ENCODE peak calls at places on chromosomes 5 and 9, in four cellular contexts. One of them, this sample, is unnamed.

GRCh38 chr5:156647034-156647451 is 203.1 kb upstream of the PPP1R2B start:
- DNase-seq in WTC11: no peak
- DNase-seq in K562: no peak
- DNase-seq in H1: no peak
- DNase-seq in this sample: no peak

GRCh38 chr5:6736106-6736505 is 22.9 kb downstream of the TENT4A start:
- DNase-seq in WTC11: no peak
- DNase-seq in K562: no peak
- DNase-seq in H1: no peak
- DNase-seq in this sample: no peak

GRCh38 chr5:34591723-34592122 is 64.4 kb upstream of the RAI14 start:
- DNase-seq in WTC11: no peak
- DNase-seq in K562: no peak
- DNase-seq in H1: no peak
- DNase-seq in this sample: no peak

GRCh38 chr5:54930736-54931135 is 54.7 kb downstream of the ESM1 start:
- DNase-seq in WTC11: no peak
- DNase-seq in K562: no peak
- DNase-seq in H1: no peak
- DNase-seq in this sample: no peak

GRCh38 chr5:143955140-143955539 is 143.2 kb downstream of the HMHB1 start:
- DNase-seq in WTC11: no peak
- DNase-seq in K562: no peak
- DNase-seq in H1: no peak
- DNase-seq in this sample: peak; percentile 5

GRCh38 chr9:101146508-101146907 is 118.0 kb downstream of the PLPPR1 start:
- DNase-seq in WTC11: no peak
- DNase-seq in K562: no peak
- DNase-seq in H1: no peak
- DNase-seq in this sample: no peak

GRCh38 chr5:39650234-39650816 is 225.5 kb upstream of the DAB2 start:
- DNase-seq in WTC11: no peak
- DNase-seq in K562: no peak
- DNase-seq in H1: no peak
- DNase-seq in this sample: no peak

GRCh38 chr5:78634634-78635033 is 13.9 kb downstream of the LHFPL2 start:
- DNase-seq in WTC11: no peak
- DNase-seq in K562: peak; percentile 30
- DNase-seq in H1: no peak
- DNase-seq in this sample: no peak

GRCh38 chr5:62029303-62029702 is 276.7 kb upstream of the KIF2A start:
- DNase-seq in WTC11: no peak
- DNase-seq in K562: no peak
- DNase-seq in H1: no peak
- DNase-seq in this sample: no peak

GRCh38 chr5:159792180-159792579 is 124.1 kb upstream of the ADRA1B start:
- DNase-seq in WTC11: no peak
- DNase-seq in K562: no peak
- DNase-seq in H1: no peak
- DNase-seq in this sample: no peak

GRCh38 chr5:142905375-142905774 is 135.2 kb downstream of the ARHGAP26 start:
- DNase-seq in WTC11: no peak
- DNase-seq in K562: no peak
- DNase-seq in H1: no peak
- DNase-seq in this sample: no peak

GRCh38 chr9:95515272-95516113 is 1.3 kb downstream of the PTCH1 start:
- DNase-seq in WTC11: peak; percentile 58
- DNase-seq in K562: no peak
- DNase-seq in H1: peak; percentile 77
- DNase-seq in this sample: peak; percentile 82

GRCh38 chr5:94366811-94367210 is 251.6 kb downstream of the KIAA0825 start:
- DNase-seq in WTC11: no peak
- DNase-seq in K562: no peak
- DNase-seq in H1: no peak
- DNase-seq in this sample: no peak

GRCh38 chr5:91177639-91178038 is 205.5 kb downstream of the ARRDC3 start:
- DNase-seq in WTC11: no peak
- DNase-seq in K562: no peak
- DNase-seq in H1: no peak
- DNase-seq in this sample: no peak

GRCh38 chr5:74442466-74442865 is 198.1 kb downstream of the ENC1 start:
- DNase-seq in WTC11: peak; percentile 17
- DNase-seq in K562: no peak
- DNase-seq in H1: no peak
- DNase-seq in this sample: no peak

GRCh38 chr9:23811633-23812032 is 14.4 kb downstream of the ELAVL2 start:
- DNase-seq in WTC11: no peak
- DNase-seq in K562: no peak
- DNase-seq in H1: no peak
- DNase-seq in this sample: no peak

GRCh38 chr5:113381791-113382190 is 53.0 kb downstream of the TSSK1B start:
- DNase-seq in WTC11: no peak
- DNase-seq in K562: no peak
- DNase-seq in H1: no peak
- DNase-seq in this sample: no peak

GRCh38 chr5:90932052-90932699 is 373.6 kb downstream of the ADGRV1 start:
- DNase-seq in WTC11: peak; percentile 40
- DNase-seq in K562: peak; percentile 49
- DNase-seq in H1: no peak
- DNase-seq in this sample: peak; percentile 77

GRCh38 chr5:158456756-158457155 is 597.8 kb upstream of the CLINT1 start:
- DNase-seq in WTC11: no peak
- DNase-seq in K562: no peak
- DNase-seq in H1: no peak
- DNase-seq in this sample: peak; percentile 44

GRCh38 chr5:142915038-142915437 is 144.9 kb downstream of the ARHGAP26 start:
- DNase-seq in WTC11: no peak
- DNase-seq in K562: no peak
- DNase-seq in H1: no peak
- DNase-seq in this sample: no peak

GRCh38 chr5:10653033-10653432 is 89.2 kb downstream of the ANKRD33B start:
- DNase-seq in WTC11: no peak
- DNase-seq in K562: no peak
- DNase-seq in H1: no peak
- DNase-seq in this sample: no peak

GRCh38 chr5:55042886-55043285 is 18.8 kb downstream of the GZMK start:
- DNase-seq in WTC11: no peak
- DNase-seq in K562: no peak
- DNase-seq in H1: no peak
- DNase-seq in this sample: no peak

GRCh38 chr5:5198111-5198510 is 58.0 kb downstream of the ADAMTS16 start:
- DNase-seq in WTC11: no peak
- DNase-seq in K562: no peak
- DNase-seq in H1: no peak
- DNase-seq in this sample: no peak

GRCh38 chr9:89539374-89539773 is 41.5 kb upstream of the SEMA4D start:
- DNase-seq in WTC11: no peak
- DNase-seq in K562: no peak
- DNase-seq in H1: no peak
- DNase-seq in this sample: no peak

DNA sequence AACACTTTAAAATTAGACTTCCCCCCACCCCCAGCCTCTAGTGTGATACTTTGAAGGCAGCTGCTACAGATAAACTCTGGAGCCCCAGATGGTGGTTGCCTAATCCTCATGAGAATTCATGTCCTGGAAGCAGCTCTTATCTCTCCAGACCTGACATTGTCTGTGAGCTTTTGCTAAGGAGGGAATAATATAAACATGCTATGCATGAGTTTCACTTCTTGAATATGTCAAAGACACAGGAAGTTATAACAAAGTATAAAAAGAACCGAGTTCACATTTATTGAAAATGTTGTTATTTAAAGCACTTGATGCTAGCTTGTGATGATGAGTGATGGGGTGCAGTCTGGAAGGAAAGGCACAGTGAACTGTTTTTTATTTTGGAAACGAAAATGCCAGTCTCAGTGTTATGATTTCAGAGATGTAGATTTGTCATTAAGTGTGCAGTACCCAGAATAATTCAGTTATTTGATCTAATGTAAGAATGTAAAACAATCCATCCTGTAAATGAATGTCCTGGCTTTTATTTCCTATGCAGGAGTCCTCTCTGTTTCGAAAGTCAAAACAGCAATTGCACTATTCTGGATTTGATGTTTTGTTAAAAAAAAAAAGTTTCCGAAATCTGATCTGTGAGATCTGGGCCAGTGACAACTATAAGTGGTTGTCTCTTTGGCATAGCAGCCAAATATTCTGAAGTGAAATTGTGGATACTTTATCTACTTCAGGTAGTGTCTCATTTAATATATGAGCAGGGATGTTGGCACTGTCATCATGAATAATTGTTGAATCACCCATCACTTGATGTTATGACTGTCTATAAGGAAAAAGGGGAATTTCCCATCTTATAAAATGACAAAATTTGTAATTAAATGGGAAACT is 77.0 kb downstream of the ZCCHC7 start:
- DNase-seq in WTC11: no peak
- DNase-seq in K562: peak; percentile 82
- DNase-seq in H1: no peak
- DNase-seq in this sample: peak; percentile 51
- TF ChIP-seq TEAD4 in WTC11: no peak
- TF ChIP-seq TEAD4 in K562: no peak
- TF ChIP-seq TEAD4 in H1: no peak
- TF ChIP-seq TEAD4 in this sample: no peak

DNA sequence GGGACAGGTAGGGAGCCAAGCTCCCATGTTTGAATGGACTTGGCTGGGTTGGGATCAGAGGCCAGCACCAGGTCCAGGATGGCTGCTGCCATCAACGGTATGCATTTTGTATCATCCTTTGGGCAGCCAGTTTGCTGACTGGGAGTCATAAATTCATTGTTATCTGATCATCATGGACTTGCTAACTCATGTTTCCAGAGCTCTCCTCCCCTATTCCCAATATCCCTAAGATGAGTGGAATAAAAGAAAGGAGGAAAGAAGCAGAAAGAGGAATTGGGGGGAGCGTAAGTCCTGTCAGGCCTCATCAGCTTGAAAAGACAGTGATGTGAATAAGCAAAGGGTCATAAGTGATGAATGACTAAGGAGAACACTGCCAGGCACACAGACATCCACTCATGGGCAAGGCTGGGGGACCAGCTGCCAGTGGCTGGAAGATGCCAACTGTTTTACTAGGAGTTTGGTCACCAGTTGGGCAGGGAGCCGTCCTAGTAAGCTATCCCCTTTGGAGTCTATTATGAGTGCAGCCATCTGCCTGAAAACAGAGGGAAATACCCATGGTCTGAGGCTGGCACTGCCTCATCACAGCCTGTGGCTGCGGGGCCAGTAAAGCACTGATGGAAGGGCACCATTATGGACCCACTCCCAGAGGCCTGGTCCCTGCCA is 187.0 kb upstream of the PANK3 start:
- DNase-seq in WTC11: no peak
- DNase-seq in K562: no peak
- DNase-seq in H1: no peak
- DNase-seq in this sample: no peak
- TF ChIP-seq TEAD4 in WTC11: no peak
- TF ChIP-seq TEAD4 in K562: no peak
- TF ChIP-seq TEAD4 in H1: no peak
- TF ChIP-seq TEAD4 in this sample: no peak

GRCh38 chr9:5773324-5773999 is 59.5 kb downstream of the ERMP1 start:
- DNase-seq in WTC11: no peak
- DNase-seq in K562: no peak
- DNase-seq in H1: no peak
- DNase-seq in this sample: no peak

GRCh38 chr9:5764130-5764868 is 68.6 kb downstream of the ERMP1 start:
- DNase-seq in WTC11: no peak
- DNase-seq in K562: no peak
- DNase-seq in H1: no peak
- DNase-seq in this sample: no peak

GRCh38 chr9:5762421-5762820 is 70.5 kb downstream of the ERMP1 start:
- DNase-seq in WTC11: no peak
- DNase-seq in K562: no peak
- DNase-seq in H1: no peak
- DNase-seq in this sample: no peak

DNA sequence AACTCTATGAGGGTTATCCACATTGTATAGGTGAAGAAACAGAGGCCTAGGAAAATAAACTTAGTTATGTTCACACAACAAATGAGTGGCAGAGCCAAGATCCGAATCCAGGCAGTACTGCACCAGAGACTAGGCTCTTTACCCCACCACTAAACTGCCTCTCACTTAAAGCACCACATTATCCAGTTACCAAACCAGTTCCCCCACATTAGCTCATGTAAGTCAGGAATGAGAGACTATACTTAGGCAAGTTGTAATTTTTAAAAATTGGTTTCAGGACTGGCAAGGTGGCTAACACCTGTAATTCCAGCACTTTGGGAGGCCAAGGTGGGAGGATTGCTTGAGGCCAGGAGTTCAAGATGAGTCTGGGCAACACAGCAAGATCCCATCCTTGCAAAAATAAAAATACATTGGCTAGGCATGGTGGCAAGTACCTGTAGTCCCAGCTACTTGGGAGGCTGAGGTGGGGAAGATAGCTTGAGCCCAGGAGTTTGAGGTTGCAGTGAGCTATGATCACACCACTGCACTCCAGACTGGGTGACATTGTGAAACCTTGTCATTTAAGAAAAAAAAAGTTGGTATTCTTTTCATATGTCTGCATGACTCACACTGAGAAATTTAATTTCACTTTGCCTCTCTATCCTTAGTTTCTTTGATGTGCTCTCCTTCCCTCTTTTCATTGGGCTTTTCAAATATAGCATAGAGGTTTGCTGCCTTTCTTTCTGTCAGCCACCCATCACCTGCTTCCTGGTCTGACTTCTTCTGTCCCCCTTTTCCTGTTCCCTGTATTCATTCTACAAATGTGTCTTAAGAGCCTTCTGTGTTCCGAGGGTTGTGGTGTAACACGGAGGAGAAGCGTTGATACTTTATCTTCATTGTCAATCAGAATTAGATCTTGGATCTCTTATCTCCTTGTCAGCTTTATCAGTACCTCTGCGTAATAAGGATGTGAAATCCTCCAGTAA is 64.7 kb downstream of the ERMP1 start:
- DNase-seq in WTC11: no peak
- DNase-seq in K562: no peak
- DNase-seq in H1: no peak
- DNase-seq in this sample: no peak
- TF ChIP-seq TEAD4 in WTC11: no peak
- TF ChIP-seq TEAD4 in K562: no peak
- TF ChIP-seq TEAD4 in H1: no peak
- TF ChIP-seq TEAD4 in this sample: no peak

DNA sequence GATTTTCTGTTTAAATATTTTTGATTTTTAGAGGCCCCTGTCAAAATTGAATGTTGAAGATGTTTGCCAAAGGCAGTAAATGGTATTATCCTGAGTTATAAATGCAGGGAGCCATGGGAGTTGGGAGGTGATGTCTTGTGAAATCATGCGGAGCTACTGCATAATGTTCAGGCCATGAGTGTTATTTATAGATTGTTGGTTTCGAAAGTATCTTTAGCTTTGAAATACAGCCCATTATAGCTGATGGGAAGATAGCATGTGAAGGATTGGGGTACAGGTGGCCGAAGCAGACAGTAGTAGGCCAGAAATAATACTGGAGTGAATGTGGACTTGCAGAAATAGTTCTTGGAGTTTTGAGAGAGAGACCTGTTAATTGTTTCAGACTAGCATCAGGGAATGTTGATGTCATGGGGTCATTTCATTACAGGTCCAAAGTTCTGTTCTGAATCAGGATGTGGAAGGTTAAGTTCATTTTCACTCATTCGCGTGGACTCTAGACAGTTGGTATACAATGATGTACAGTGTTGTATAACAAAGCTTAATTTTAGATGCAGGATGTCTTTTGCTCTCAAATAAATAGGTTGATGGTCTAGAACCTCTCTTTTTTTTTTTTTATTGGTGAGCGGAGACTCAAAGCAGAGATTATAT is 3.8 kb downstream of the ATP6V1G1 start:
- DNase-seq in WTC11: no peak
- DNase-seq in K562: no peak
- DNase-seq in H1: no peak
- DNase-seq in this sample: no peak
- TF ChIP-seq TEAD4 in WTC11: no peak
- TF ChIP-seq TEAD4 in K562: no peak
- TF ChIP-seq TEAD4 in H1: no peak
- TF ChIP-seq TEAD4 in this sample: no peak